ENCODE peak calls at places on chromosomes 2 and 18, in eight cellular contexts. O, L, K, T, D, A, W and N are unnamed samples.
A peak's percentile ranks its signal among the peaks of the same experiment; 100 is the strongest.

GRCh38 chr2:239920616-239921365 is 104.4 kb downstream of the NDUFA10 start:
- DNase-seq in O (no peak), L (no peak), K (no peak), T (no peak), D (no peak), A (no peak), W (no peak), N (peak; percentile 37)

GRCh38 chr2:201357216-201357615 is at the start of gene FLACC1:
- DNase-seq in O (no peak), L (peak; percentile 50), K (peak; percentile 26), T (no peak), D (no peak), A (peak; percentile 65), W (peak; percentile 61), N (no peak)

GRCh38 chr2:174749793-174750192 is 14.5 kb downstream of the CHRNA1 start:
- DNase-seq in O (no peak), L (no peak), K (no peak), T (no peak), D (no peak), A (no peak), W (no peak), N (no peak)

GRCh38 chr2:54310314-54310713 is 54.3 kb upstream of the TSPYL6 start:
- DNase-seq in O (no peak), L (no peak), K (no peak), T (no peak), D (no peak), A (no peak), W (peak; percentile 31), N (no peak)

GRCh38 chr2:47088371-47089082 is 66.6 kb downstream of the STPG4 start:
- DNase-seq in O (no peak), L (no peak), K (no peak), T (no peak), D (no peak), A (no peak), W (peak; percentile 67), N (no peak)

GRCh38 chr2:89797320-89798038 is 1106.0 kb downstream of the RPIA start:
- DNase-seq in O (no peak), L (no peak), K (no peak), T (no peak), D (no peak), A (no peak), W (no peak), N (no peak)

GRCh38 chr2:234128606-234129005 is 78.1 kb downstream of the SPP2 start:
- DNase-seq in O (no peak), L (no peak), K (no peak), T (no peak), D (no peak), A (no peak), W (no peak), N (no peak)

GRCh38 chr2:234949762-234950434 is 1.9 kb upstream of the SH3BP4 start:
- DNase-seq in O (no peak), L (no peak), K (peak; percentile 99), T (no peak), D (no peak), A (no peak), W (peak; percentile 100), N (no peak)

GRCh38 chr2:8438476-8438875 is 243.4 kb upstream of the ID2 start:
- DNase-seq in O (no peak), L (no peak), K (no peak), T (no peak), D (peak; percentile 63), A (no peak), W (no peak), N (no peak)

GRCh38 chr2:65045651-65046050 is 10.6 kb upstream of the CEP68 start:
- DNase-seq in O (no peak), L (no peak), K (peak; percentile 99), T (no peak), D (no peak), A (peak; percentile 70), W (peak; percentile 44), N (no peak)

GRCh38 chr2:68426446-68426845 is 40.6 kb downstream of the FBXO48 start:
- DNase-seq in O (no peak), L (no peak), K (no peak), T (no peak), D (no peak), A (no peak), W (no peak), N (no peak)

GRCh38 chr2:215454519-215454918 is 18.7 kb upstream of the FN1 start:
- DNase-seq in O (no peak), L (no peak), K (peak; percentile 31), T (no peak), D (no peak), A (peak; percentile 31), W (peak; percentile 27), N (no peak)

GRCh38 chr2:226478121-226478809 is 321.4 kb downstream of the IRS1 start:
- DNase-seq in O (no peak), L (no peak), K (peak; percentile 98), T (peak; percentile 84), D (peak; percentile 72), A (peak; percentile 19), W (peak; percentile 97), N (peak; percentile 63)

GRCh38 chr2:23584054-23584745 is 199.2 kb downstream of the KLHL29 start:
- DNase-seq in O (no peak), L (no peak), K (no peak), T (peak; percentile 76), D (peak; percentile 76), A (no peak), W (no peak), N (peak; percentile 29)

GRCh38 chr2:2619995-2620394 is 288.9 kb upstream of the MYT1L start:
- DNase-seq in O (no peak), L (no peak), K (no peak), T (no peak), D (no peak), A (no peak), W (no peak), N (no peak)

GRCh38 chr2:30334738-30335426 is 103.5 kb downstream of the LBH start:
- DNase-seq in O (no peak), L (no peak), K (no peak), T (no peak), D (no peak), A (peak; percentile 20), W (no peak), N (peak; percentile 43)

GRCh38 chr2:155377931-155378444 is 679.5 kb downstream of the KCNJ3 start:
- DNase-seq in O (no peak), L (no peak), K (no peak), T (no peak), D (no peak), A (no peak), W (peak; percentile 26), N (no peak)

GRCh38 chr2:33177627-33178026 is 230.9 kb downstream of the LTBP1 start:
- DNase-seq in O (no peak), L (no peak), K (no peak), T (no peak), D (no peak), A (no peak), W (peak; percentile 45), N (no peak)

GRCh38 chr2:33181466-33181865 is 234.7 kb downstream of the LTBP1 start:
- DNase-seq in O (no peak), L (no peak), K (no peak), T (no peak), D (no peak), A (no peak), W (no peak), N (no peak)

GRCh38 chr2:33184026-33184425 is 237.3 kb downstream of the LTBP1 start:
- DNase-seq in O (no peak), L (no peak), K (no peak), T (no peak), D (no peak), A (no peak), W (no peak), N (no peak)

GRCh38 chr2:33178209-33178608 is 231.5 kb downstream of the LTBP1 start:
- DNase-seq in O (no peak), L (no peak), K (no peak), T (no peak), D (no peak), A (no peak), W (no peak), N (no peak)

GRCh38 chr2:33180915-33181314 is 234.2 kb downstream of the LTBP1 start:
- DNase-seq in O (no peak), L (no peak), K (no peak), T (no peak), D (peak; percentile 66), A (no peak), W (no peak), N (no peak)
- H3K36me3 ChIP-seq in O (no peaks in the 10 kb centered on the region), L (no peaks in the 10 kb centered on the region), K (no peaks in the 10 kb centered on the region), T (no peaks in the 10 kb centered on the region), D (peaks cover 2% of the 10 kb centered on the region), A (no peaks in the 10 kb centered on the region), W (no peaks in the 10 kb centered on the region), N (no peaks in the 10 kb centered on the region)

GRCh38 chr2:131410173-131410572 is 46.2 kb upstream of the RAB6D start:
- DNase-seq in O (no peak), L (no peak), K (no peak), T (no peak), D (no peak), A (no peak), W (no peak), N (no peak)
- H3K36me3 ChIP-seq in O (no peaks in the 10 kb centered on the region), L (no peaks in the 10 kb centered on the region), K (no peaks in the 10 kb centered on the region), T (no peaks in the 10 kb centered on the region), D (no peaks in the 10 kb centered on the region), A (no peaks in the 10 kb centered on the region), W (no peaks in the 10 kb centered on the region), N (no peaks in the 10 kb centered on the region)

GRCh38 chr2:217853961-217854360 is 148.8 kb downstream of the TNS1 start:
- DNase-seq in O (no peak), L (no peak), K (no peak), T (no peak), D (no peak), A (no peak), W (no peak), N (no peak)

GRCh38 chr2:217856871-217857270 is 145.9 kb downstream of the TNS1 start:
- DNase-seq in O (no peak), L (no peak), K (no peak), T (no peak), D (no peak), A (peak; percentile 45), W (no peak), N (no peak)

GRCh38 chr2:217857624-217858506 is 144.9 kb downstream of the TNS1 start:
- DNase-seq in O (no peak), L (no peak), K (no peak), T (peak; percentile 65), D (no peak), A (no peak), W (no peak), N (no peak)

GRCh38 chr2:217854684-217855083 is 148.1 kb downstream of the TNS1 start:
- DNase-seq in O (no peak), L (no peak), K (no peak), T (no peak), D (no peak), A (no peak), W (no peak), N (no peak)

DNA sequence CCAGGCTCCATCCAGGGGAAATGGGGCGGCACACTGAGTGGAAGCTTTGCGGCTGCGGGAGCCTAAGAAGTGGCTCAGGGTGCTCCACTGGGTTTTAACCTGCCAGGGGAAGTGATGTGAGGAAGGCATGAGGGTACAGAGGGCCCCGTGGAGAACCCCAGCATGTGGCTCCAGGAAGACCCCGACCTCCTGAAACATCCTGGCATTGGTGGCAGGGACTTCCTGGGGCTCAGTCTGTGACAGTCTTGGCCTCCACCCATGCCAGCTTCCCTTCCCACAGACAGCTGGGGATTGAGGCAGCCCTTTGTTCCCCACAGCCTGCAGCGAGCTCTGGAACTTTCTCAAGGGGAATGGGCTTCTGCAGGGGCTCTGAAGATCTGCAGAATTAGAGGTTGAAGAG is 146.6 kb downstream of the TNS1 start:
- DNase-seq in O (no peak), L (no peak), K (no peak), T (no peak), D (no peak), A (no peak), W (no peak), N (no peak)
- H3K36me3 ChIP-seq in O (no peaks in the 10 kb centered on the region), L (peaks cover 10% of the 10 kb centered on the region), K (no peaks in the 10 kb centered on the region), T (peaks cover 87% of the 10 kb centered on the region), D (peaks cover 7% of the 10 kb centered on the region), A (no peaks in the 10 kb centered on the region), W (peaks cover 2% of the 10 kb centered on the region), N (peaks cover 10% of the 10 kb centered on the region)

GRCh38 chr18:80040515-80040914 is 6.3 kb downstream of the RBFA start:
- DNase-seq in O (no peak), L (no peak), K (no peak), T (no peak), D (no peak), A (no peak), W (no peak), N (no peak)
- H3K36me3 ChIP-seq in O (no peaks in the 10 kb centered on the region), L (peaks cover 3% of the 10 kb centered on the region), K (peaks cover 37% of the 10 kb centered on the region), T (peaks cover 81% of the 10 kb centered on the region), D (no peaks in the 10 kb centered on the region), A (no peaks in the 10 kb centered on the region), W (peaks cover 6% of the 10 kb centered on the region), N (peaks cover 20% of the 10 kb centered on the region)